ENCODE peak calls at places on chromosomes 7 and 10, in nine cellular contexts. J is stimulated activated CD8-positive, alpha-beta memory T cell treated with anti-CD3 and anti-CD28 coated beads, Interleukin-7, amount 100 ng/mL, for 1 hour; W is NCI-H1092; P is tibial artery; B is stimulated activated CD4-positive, alpha-beta T cell treated with anti-CD3 and anti-CD28 coated beads, Interleukin-12 subunit alpha, Interleukin-12 subunit beta, amount 100 ng/mL, for 24 hours; N is amygdala; I is astrocyte of the hippocampus; L is GM12892; V is foreskin melanocyte. X is an unnamed sample.

GRCh38 chr10:98349508-98349922 is 65.5 kb downstream of the PYROXD2 start:
- DNase-seq in J (no peak), W (no peak), P (peak), B (no peak), N (no peak), I (peak), L (no peak), V (no peak), X (peak)

GRCh38 chr10:124211921-124212320 is 118.5 kb upstream of the CHST15 start:
- DNase-seq in J (no peak), W (no peak), P (no peak), B (no peak), N (no peak), I (peak), L (no peak), V (no peak), X (no peak)

GRCh38 chr10:110168601-110169481 is 38.6 kb upstream of the MXI1 start:
- DNase-seq in J (no peak), W (no peak), P (no peak), B (no peak), N (no peak), I (no peak), L (no peak), V (no peak), X (peak)

GRCh38 chr7:140656548-140657515 is 15.9 kb upstream of the ADCK2 start:
- DNase-seq in J (no peak), W (no peak), P (peak), B (peak), N (no peak), I (peak), L (peak), V (no peak), X (no peak)

GRCh38 chr7:127758105-127758504 is 106.1 kb downstream of the SND1 start:
- DNase-seq in J (no peak), W (no peak), P (no peak), B (no peak), N (no peak), I (no peak), L (no peak), V (no peak), X (no peak)

GRCh38 chr10:76880931-76881330 is 756.7 kb downstream of the KCNMA1 start:
- DNase-seq in J (no peak), W (no peak), P (no peak), B (no peak), N (no peak), I (no peak), L (no peak), V (no peak), X (no peak)

GRCh38 chr10:14062528-14063260 is 268.0 kb downstream of the FRMD4A start:
- DNase-seq in J (no peak), W (no peak), P (no peak), B (no peak), N (no peak), I (peak), L (no peak), V (no peak), X (no peak)

GRCh38 chr10:77188511-77188910 is 449.1 kb downstream of the KCNMA1 start:
- DNase-seq in J (no peak), W (no peak), P (no peak), B (no peak), N (no peak), I (no peak), L (no peak), V (no peak), X (no peak)

GRCh38 chr10:102208311-102209035 is 17.6 kb upstream of the ELOVL3 start:
- DNase-seq in J (no peak), W (peak), P (no peak), B (no peak), N (no peak), I (peak), L (no peak), V (no peak), X (no peak)

GRCh38 chr7:72161534-72161933 is 250.6 kb downstream of the CALN1 start:
- DNase-seq in J (no peak), W (no peak), P (no peak), B (no peak), N (no peak), I (no peak), L (no peak), V (no peak), X (no peak)

GRCh38 chr10:104170610-104171269 is 48.8 kb downstream of the SFR1 start:
- DNase-seq in J (no peak), W (no peak), P (no peak), B (no peak), N (no peak), I (no peak), L (no peak), V (no peak), X (no peak)

GRCh38 chr7:41987-42386 is 150.4 kb upstream of the FAM20C start:
- DNase-seq in J (no peak), W (no peak), P (no peak), B (no peak), N (no peak), I (no peak), L (no peak), V (no peak), X (peak)

GRCh38 chr10:91360434-91360833 is 49.7 kb upstream of the HECTD2 start:
- DNase-seq in J (no peak), W (no peak), P (no peak), B (no peak), N (no peak), I (no peak), L (no peak), V (no peak), X (no peak)

GRCh38 chr7:113370910-113371309 is 252.6 kb upstream of the SMIM30 start:
- DNase-seq in J (no peak), W (no peak), P (no peak), B (no peak), N (no peak), I (peak), L (no peak), V (no peak), X (no peak)

GRCh38 chr10:126908225-126908624 is 3.0 kb downstream of the DOCK1 start:
- DNase-seq in J (no peak), W (no peak), P (no peak), B (no peak), N (no peak), I (no peak), L (no peak), V (peak), X (no peak)

GRCh38 chr7:151206914-151207313 is 3.4 kb downstream of the H2BK1 start:
- DNase-seq in J (no peak), W (no peak), P (no peak), B (no peak), N (no peak), I (no peak), L (no peak), V (no peak), X (no peak)

GRCh38 chr10:122279725-122280141 is 8.6 kb downstream of the BTBD16 start:
- DNase-seq in J (no peak), W (no peak), P (no peak), B (peak), N (peak), I (peak), L (no peak), V (no peak), X (no peak)

GRCh38 chr10:83917519-83918506 is 221.5 kb upstream of the GHITM start:
- DNase-seq in J (no peak), W (no peak), P (peak), B (no peak), N (no peak), I (no peak), L (no peak), V (no peak), X (no peak)

GRCh38 chr7:157018328-157018996 is 8.0 kb upstream of the MNX1 start:
- DNase-seq in J (no peak), W (no peak), P (no peak), B (no peak), N (no peak), I (no peak), L (no peak), V (no peak), X (no peak)

GRCh38 chr10:112360308-112361270 is 13.3 kb upstream of the ACSL5 start:
- DNase-seq in J (no peak), W (no peak), P (peak), B (no peak), N (no peak), I (peak), L (no peak), V (no peak), X (peak)

GRCh38 chr7:37320140-37320839 is 128.4 kb downstream of the ELMO1 start:
- DNase-seq in J (no peak), W (no peak), P (no peak), B (no peak), N (no peak), I (peak), L (no peak), V (no peak), X (no peak)

GRCh38 chr10:99506416-99506815 is 26.3 kb upstream of the NKX2-3 start:
- DNase-seq in J (no peak), W (no peak), P (no peak), B (no peak), N (no peak), I (no peak), L (no peak), V (no peak), X (no peak)

GRCh38 chr10:22183771-22184466 is 33.9 kb downstream of the EBLN1 start:
- DNase-seq in J (no peak), W (no peak), P (no peak), B (no peak), N (no peak), I (no peak), L (no peak), V (no peak), X (no peak)

GRCh38 chr10:47033541-47034270 is 122.5 kb downstream of the PTPN20 start:
- DNase-seq in J (no peak), W (no peak), P (no peak), B (no peak), N (no peak), I (no peak), L (no peak), V (no peak), X (no peak)

GRCh38 chr7:93750986-93751385 is 139.6 kb downstream of the TFPI2 start:
- DNase-seq in J (no peak), W (no peak), P (no peak), B (no peak), N (no peak), I (no peak), L (no peak), V (no peak), X (no peak)

GRCh38 chr10:126130291-126130710 is 233.9 kb downstream of the FANK1 start:
- DNase-seq in J (no peak), W (no peak), P (peak), B (no peak), N (no peak), I (no peak), L (no peak), V (no peak), X (peak)

GRCh38 chr10:8369666-8370065 is 315.2 kb downstream of the GATA3 start:
- DNase-seq in J (no peak), W (no peak), P (no peak), B (no peak), N (no peak), I (peak), L (no peak), V (no peak), X (no peak)

GRCh38 chr7:114519215-114519614 is 104.6 kb downstream of the FOXP2 start:
- DNase-seq in J (no peak), W (no peak), P (no peak), B (no peak), N (no peak), I (peak), L (no peak), V (no peak), X (no peak)

GRCh38 chr7:139575338-139575680 is 51.8 kb downstream of the CLEC2L start:
- DNase-seq in J (no peak), W (no peak), P (no peak), B (no peak), N (no peak), I (no peak), L (no peak), V (no peak), X (no peak)

X was measured in right atrium auricular region.